ENCODE peak calls at places on chromosomes 3 and 15, in eight cellular contexts. F, G, L, S, K, O, X and V are unnamed samples. For H3K4me1, the result is how much of the 10 kb centered on the place peaks cover.

GRCh38 chr15:88719654-88720053 is 80.8 kb downstream of the ISG20 start:
- DNase-seq in F (no peak), G (no peak), L (no peak), S (no peak), K (no peak), O (no peak), X (no peak), V (peak)

GRCh38 chr3:167350245-167350862 is 29.7 kb downstream of the ZBBX start:
- DNase-seq in F (peak), G (no peak), L (peak), S (peak), K (no peak), O (peak), X (peak), V (no peak)

GRCh38 chr15:94709319-94709718 is 478.0 kb downstream of the MCTP2 start:
- DNase-seq in F (no peak), G (no peak), L (no peak), S (no peak), K (no peak), O (no peak), X (no peak), V (no peak)

GRCh38 chr15:48644827-48645557 is 517 bp downstream of the FBN1 start:
- DNase-seq in F (peak), G (no peak), L (peak), S (no peak), K (peak), O (peak), X (peak), V (peak)

GRCh38 chr15:67836477-67836876 is 3.4 kb downstream of the RNU6-1 start:
- DNase-seq in F (no peak), G (peak), L (peak), S (peak), K (peak), O (peak), X (no peak), V (peak)

GRCh38 chr3:126986001-126986400 is 3.1 kb downstream of the PLXNA1 start:
- DNase-seq in F (no peak), G (no peak), L (peak), S (peak), K (no peak), O (no peak), X (peak), V (no peak)

GRCh38 chr15:92797168-92798052 is 102.7 kb upstream of the CHD2 start:
- DNase-seq in F (peak), G (peak), L (peak), S (peak), K (peak), O (peak), X (peak), V (peak)

GRCh38 chr15:77944002-77944867 is 133.3 kb downstream of the TBC1D2B start:
- DNase-seq in F (peak), G (peak), L (peak), S (peak), K (peak), O (peak), X (peak), V (peak)

GRCh38 chr3:109900774-109901173 is 563.4 kb upstream of the DPPA4 start:
- DNase-seq in F (peak), G (no peak), L (no peak), S (peak), K (no peak), O (no peak), X (no peak), V (no peak)

GRCh38 chr3:23649502-23649901 is 156.3 kb upstream of the UBE2E1 start:
- DNase-seq in F (no peak), G (no peak), L (no peak), S (no peak), K (no peak), O (no peak), X (no peak), V (no peak)

GRCh38 chr3:70277304-70277703 is 35.1 kb downstream of the MDFIC2 start:
- DNase-seq in F (no peak), G (no peak), L (no peak), S (peak), K (no peak), O (no peak), X (no peak), V (no peak)

GRCh38 chr15:31511707-31512310 is 185.2 kb downstream of the KLF13 start:
- DNase-seq in F (no peak), G (peak), L (no peak), S (no peak), K (no peak), O (no peak), X (no peak), V (no peak)

GRCh38 chr3:59607628-59608027 is 557.8 kb upstream of the CFAP20DC start:
- DNase-seq in F (no peak), G (no peak), L (peak), S (peak), K (no peak), O (no peak), X (no peak), V (no peak)

GRCh38 chr15:38080651-38081271 is 146.3 kb downstream of the TMCO5A start:
- DNase-seq in F (no peak), G (no peak), L (peak), S (no peak), K (no peak), O (no peak), X (no peak), V (no peak)

GRCh38 chr3:168325684-168326083 is 230.0 kb upstream of the GOLIM4 start:
- DNase-seq in F (no peak), G (no peak), L (no peak), S (no peak), K (no peak), O (no peak), X (no peak), V (no peak)

GRCh38 chr3:47324278-47324865 is 41.6 kb downstream of the KLHL18 start:
- DNase-seq in F (peak), G (peak), L (peak), S (peak), K (no peak), O (peak), X (peak), V (peak)

GRCh38 chr15:28903555-28903954 is 17.8 kb downstream of the APBA2 start:
- DNase-seq in F (no peak), G (no peak), L (no peak), S (no peak), K (peak), O (no peak), X (no peak), V (peak)

GRCh38 chr3:132660745-132661067 is 577 bp downstream of the UBA5 start:
- DNase-seq in F (no peak), G (no peak), L (no peak), S (no peak), K (no peak), O (no peak), X (peak), V (no peak)

GRCh38 chr3:118400086-118400485 is 634.6 kb downstream of the IGSF11 start:
- DNase-seq in F (no peak), G (no peak), L (no peak), S (no peak), K (no peak), O (no peak), X (no peak), V (no peak)

GRCh38 chr3:55405436-55405835 is 81.7 kb downstream of the WNT5A start:
- DNase-seq in F (peak), G (no peak), L (peak), S (no peak), K (no peak), O (peak), X (no peak), V (no peak)

GRCh38 chr3:15164356-15164755 is 41.7 kb upstream of the CAPN7 start:
- DNase-seq in F (no peak), G (no peak), L (no peak), S (no peak), K (no peak), O (no peak), X (no peak), V (no peak)

GRCh38 chr3:149576071-149576564 is 81.7 kb downstream of the WWTR1 start:
- DNase-seq in F (peak), G (no peak), L (peak), S (peak), K (no peak), O (peak), X (peak), V (no peak)

GRCh38 chr3:50192689-50193141 is 1.3 kb downstream of the GNAT1 start:
- DNase-seq in F (peak), G (peak), L (peak), S (peak), K (peak), O (peak), X (no peak), V (peak)

GRCh38 chr3:35079403-35079802 is 559.9 kb upstream of the ARPP21 start:
- DNase-seq in F (no peak), G (no peak), L (no peak), S (peak), K (no peak), O (no peak), X (no peak), V (no peak)

GRCh38 chr3:16069149-16069922 is 105.1 kb upstream of the GALNT15 start:
- DNase-seq in F (peak), G (no peak), L (peak), S (no peak), K (no peak), O (no peak), X (peak), V (no peak)

GRCh38 chr15:63596666-63597032 is 538 bp upstream of the FBXL22 start:
- DNase-seq in F (no peak), G (no peak), L (no peak), S (no peak), K (no peak), O (no peak), X (peak), V (no peak)

GRCh38 chr3:128727485-128727884 is 1.5 kb downstream of the RAB7A start:
- DNase-seq in F (no peak), G (no peak), L (no peak), S (no peak), K (no peak), O (no peak), X (no peak), V (no peak)

GRCh38 chr3:77254967-77255831 is 215.3 kb downstream of the ROBO2 start:
- DNase-seq in F (peak), G (no peak), L (peak), S (peak), K (no peak), O (peak), X (peak), V (no peak)

GRCh38 chr3:126293370-126294082 is 63.7 kb downstream of the KLF15 start:
- DNase-seq in F (no peak), G (no peak), L (peak), S (no peak), K (no peak), O (no peak), X (no peak), V (no peak)

GRCh38 chr3:168248383-168249047 is 152.8 kb upstream of the GOLIM4 start:
- DNase-seq in F (peak), G (no peak), L (peak), S (no peak), K (peak), O (peak), X (peak), V (no peak)

GRCh38 chr3:22691407-22691806 is 511.7 kb upstream of the UBE2E2 start:
- DNase-seq in F (no peak), G (no peak), L (no peak), S (no peak), K (no peak), O (no peak), X (no peak), V (no peak)

GRCh38 chr3:184082465-184082864 is 14.4 kb upstream of the HTR3E start:
- DNase-seq in F (no peak), G (no peak), L (no peak), S (no peak), K (no peak), O (no peak), X (no peak), V (no peak)

GRCh38 chr15:56723787-56724186 is 9.5 kb downstream of the ZNF280D start:
- DNase-seq in F (no peak), G (no peak), L (no peak), S (no peak), K (no peak), O (no peak), X (no peak), V (no peak)

GRCh38 chr15:98155356-98155755 is 194.9 kb downstream of the ARRDC4 start:
- DNase-seq in F (peak), G (no peak), L (no peak), S (no peak), K (no peak), O (no peak), X (peak), V (no peak)

GRCh38 chr3:101902041-101902440 is 52.7 kb downstream of the NFKBIZ start:
- DNase-seq in F (peak), G (no peak), L (peak), S (no peak), K (no peak), O (peak), X (peak), V (no peak)

GRCh38 chr15:101675796-101676582 is 23.8 kb upstream of the TM2D3 start:
- DNase-seq in F (peak), G (peak), L (peak), S (no peak), K (no peak), O (no peak), X (peak), V (no peak)

GRCh38 chr15:26866298-26867198 is at the start of gene GABRA5:
- DNase-seq in F (no peak), G (no peak), L (peak), S (no peak), K (peak), O (peak), X (peak), V (no peak)

GRCh38 chr15:40441736-40442531 is 1.2 kb downstream of the BAHD1 start:
- DNase-seq in F (no peak), G (peak), L (no peak), S (peak), K (peak), O (no peak), X (no peak), V (peak)

GRCh38 chr3:138078096-138078495 is 37.3 kb downstream of the DZIP1L start:
- DNase-seq in F (peak), G (no peak), L (peak), S (no peak), K (no peak), O (no peak), X (peak), V (no peak)

GRCh38 chr3:188683032-188683491 is 488.7 kb upstream of the TPRG1 start:
- DNase-seq in F (peak), G (no peak), L (peak), S (peak), K (no peak), O (no peak), X (peak), V (no peak)

GRCh38 chr3:188689101-188689574 is 482.6 kb upstream of the TPRG1 start:
- DNase-seq in F (no peak), G (no peak), L (peak), S (no peak), K (no peak), O (no peak), X (peak), V (no peak)

GRCh38 chr3:188687389-188687788 is 484.4 kb upstream of the TPRG1 start:
- DNase-seq in F (peak), G (no peak), L (peak), S (no peak), K (no peak), O (no peak), X (peak), V (no peak)

GRCh38 chr3:188686319-188686718 is 485.5 kb upstream of the TPRG1 start:
- DNase-seq in F (no peak), G (no peak), L (no peak), S (no peak), K (no peak), O (no peak), X (no peak), V (no peak)

GRCh38 chr3:188685789-188686188 is 486.0 kb upstream of the TPRG1 start:
- DNase-seq in F (no peak), G (no peak), L (no peak), S (no peak), K (no peak), O (no peak), X (no peak), V (no peak)
- H3K4me1 ChIP-seq in F (under half), G (under half), L (under half), S (under half), K (under half), O (under half), X (under half), V (under half)

GRCh38 chr15:90580086-90580485 is 50.4 kb downstream of the CRTC3 start:
- DNase-seq in F (no peak), G (no peak), L (no peak), S (peak), K (no peak), O (no peak), X (no peak), V (no peak)
- H3K4me1 ChIP-seq in F (under half), G (half or more), L (under half), S (under half), K (under half), O (under half), X (under half), V (under half)

GRCh38 chr3:52119056-52119455 is 35.2 kb downstream of the POC1A start:
- DNase-seq in F (no peak), G (no peak), L (no peak), S (no peak), K (no peak), O (no peak), X (no peak), V (no peak)
- H3K4me1 ChIP-seq in F (under half), G (under half), L (under half), S (under half), K (under half), O (under half), X (under half), V (under half)

DNA sequence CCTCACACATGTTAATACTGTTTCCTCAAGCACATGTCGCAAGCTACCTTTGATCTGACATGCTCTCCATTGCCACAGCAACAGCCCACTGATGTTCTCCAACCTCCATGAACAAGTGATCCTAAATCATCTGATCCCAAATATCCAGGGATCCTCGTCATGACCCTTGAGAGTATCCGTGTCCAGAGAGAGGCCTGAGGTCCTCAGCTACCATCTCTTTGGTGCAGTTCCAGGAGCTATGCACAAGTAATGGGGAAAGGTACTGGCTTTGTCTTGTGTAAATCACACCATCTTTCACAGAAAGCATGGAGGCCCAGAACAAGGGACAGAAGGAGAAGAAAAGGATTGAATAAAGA is 2.4 kb downstream of the GCSAM start:
- DNase-seq in F (no peak), G (no peak), L (no peak), S (no peak), K (no peak), O (no peak), X (no peak), V (no peak)
- H3K4me1 ChIP-seq in F (under half), G (half or more), L (half or more), S (under half), K (under half), O (under half), X (under half), V (under half)

DNA sequence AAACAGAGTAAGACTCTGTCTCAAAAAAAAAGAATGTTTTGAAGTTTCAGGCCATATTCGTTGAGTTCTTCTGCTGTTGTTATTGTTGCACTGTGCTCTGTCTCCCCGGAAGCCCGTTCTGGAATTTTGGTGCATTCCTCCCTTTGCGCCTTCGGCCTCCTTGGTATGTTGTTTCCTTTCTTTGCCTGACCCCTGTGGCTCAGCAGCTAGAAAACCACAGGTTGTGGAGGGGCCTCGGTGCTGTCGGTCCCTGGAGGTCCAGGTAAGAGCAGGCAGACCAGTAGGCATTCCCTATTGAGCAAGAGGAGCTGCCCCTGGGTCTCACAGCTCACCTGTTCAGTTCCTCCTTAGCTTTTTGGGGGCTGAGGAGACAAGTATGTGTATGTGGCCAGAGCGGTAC is 51.0 kb upstream of the DLG1 start:
- DNase-seq in F (no peak), G (no peak), L (no peak), S (no peak), K (no peak), O (no peak), X (peak), V (no peak)
- H3K4me1 ChIP-seq in F (under half), G (under half), L (under half), S (under half), K (under half), O (under half), X (under half), V (under half)

DNA sequence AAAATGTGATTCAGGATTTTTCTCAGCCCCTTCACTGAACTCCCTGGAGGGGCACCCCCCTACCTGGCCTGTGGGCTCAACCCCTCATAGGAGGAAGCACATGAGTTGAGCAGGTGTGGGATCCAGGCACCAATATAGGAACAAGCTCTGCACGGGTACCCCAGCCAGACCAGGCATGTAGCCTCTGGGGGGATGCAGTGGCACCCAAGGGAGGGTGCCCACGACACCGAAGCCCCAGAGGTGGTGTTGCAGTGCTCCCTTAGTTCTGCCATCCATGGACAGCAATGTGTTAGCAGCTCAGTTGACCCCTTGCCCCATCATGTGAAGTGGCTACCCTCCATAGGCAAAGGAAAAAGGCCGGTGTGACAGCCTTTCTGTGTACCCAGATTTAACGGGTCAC is 30.9 kb upstream of the BCHE start:
- DNase-seq in F (no peak), G (no peak), L (no peak), S (no peak), K (no peak), O (no peak), X (no peak), V (no peak)
- H3K4me1 ChIP-seq in F (under half), G (under half), L (under half), S (under half), K (under half), O (under half), X (under half), V (under half)

GRCh38 chr3:194163697-194164096 is 27.7 kb downstream of the HES1 start:
- DNase-seq in F (no peak), G (no peak), L (no peak), S (peak), K (no peak), O (no peak), X (no peak), V (no peak)
- H3K4me1 ChIP-seq in F (under half), G (under half), L (under half), S (under half), K (under half), O (under half), X (under half), V (under half)